ENCODE peak calls at places on chromosomes 6 and 20, in four cellular contexts. K is H1, S is psoas muscle, A is ovary. N is an unnamed sample.

GRCh38 chr6:130995783-130996447 is 67.1 kb downstream of the EPB41L2 start:
- DNase-seq in K (no peak), S (no peak), A (no peak), N (no peak)

GRCh38 chr6:51678905-51679620 is 408.4 kb downstream of the PKHD1 start:
- DNase-seq in K (no peak), S (no peak), A (no peak), N (no peak)

GRCh38 chr20:63657260-63657936 is 714 bp upstream of the RTEL1 start:
- DNase-seq in K (no peak), S (peak), A (peak), N (no peak)

GRCh38 chr6:109816452-109817374 is 125.6 kb downstream of the FIG4 start:
- DNase-seq in K (no peak), S (no peak), A (no peak), N (peak)

GRCh38 chr20:38278763-38279162 is 18.2 kb upstream of the KIAA1755 start:
- DNase-seq in K (no peak), S (no peak), A (no peak), N (no peak)

GRCh38 chr6:148869589-148869988 is 122.8 kb downstream of the UST start:
- DNase-seq in K (no peak), S (no peak), A (no peak), N (no peak)

GRCh38 chr20:36128463-36129176 is 25.9 kb upstream of the EPB41L1 start:
- DNase-seq in K (no peak), S (no peak), A (no peak), N (no peak)

GRCh38 chr6:157800420-157801237 is 22.4 kb upstream of the SNX9 start:
- DNase-seq in K (no peak), S (no peak), A (no peak), N (no peak)

N was measured in cerebellum.